ENCODE peak calls at places on chromosomes 2 and 18, in five cellular contexts. F is AG04450, I is tibial nerve, O is cardiac muscle cell, A is neural progenitor cell. L is an unnamed sample.

GRCh38 chr18:44579028-44579692 is 101.5 kb upstream of the SETBP1 start:
- DNase-seq in A (peak), O (peak), F (no peak), I (no peak), L (no peak)

GRCh38 chr2:201642579-201643215 is 606 bp downstream of the TMEM237 start:
- DNase-seq in A (peak), F (no peak), O (peak), I (peak), L (peak)

GRCh38 chr2:37471994-37472393 is 127.6 kb downstream of the QPCT start:
- DNase-seq in O (no peak), F (peak), A (no peak), I (no peak), L (no peak)

GRCh38 chr18:5309888-5310470 is 14.5 kb upstream of the ZBTB14 start:
- DNase-seq in A (no peak), F (no peak), O (no peak), I (no peak), L (peak)

GRCh38 chr18:57882465-57882864 is 79.3 kb upstream of the ATP8B1 start:
- DNase-seq in A (no peak), O (no peak), I (no peak), F (no peak), L (no peak)

GRCh38 chr18:57497372-57498294 is 62.5 kb downstream of the ONECUT2 start:
- DNase-seq in I (no peak), A (no peak), O (peak), F (no peak), L (no peak)

GRCh38 chr2:143422681-143423080 is 293.5 kb downstream of the ARHGAP15 start:
- DNase-seq in O (no peak), F (no peak), A (no peak), I (no peak), L (no peak)

GRCh38 chr2:200624660-200625059 is 38.8 kb downstream of the AOX1 start:
- DNase-seq in I (no peak), F (no peak), A (no peak), O (no peak), L (no peak)

GRCh38 chr2:237301595-237301994 is 112.4 kb downstream of the COL6A3 start:
- DNase-seq in I (no peak), A (no peak), O (no peak), F (no peak), L (no peak)

GRCh38 chr2:218091743-218092142 is 22.7 kb downstream of the RUFY4 start:
- DNase-seq in A (no peak), O (no peak), F (no peak), I (no peak), L (no peak)

GRCh38 chr18:4986677-4987076 is 210.4 kb downstream of the AKAIN1 start:
- DNase-seq in I (no peak), F (no peak), O (no peak), A (no peak), L (no peak)

GRCh38 chr2:138421971-138422335 is 79.6 kb upstream of the SPOPL start:
- DNase-seq in F (peak), A (no peak), I (no peak), O (no peak), L (no peak)

GRCh38 chr18:25056456-25056855 is 295.5 kb downstream of the ZNF521 start:
- DNase-seq in A (no peak), O (no peak), F (no peak), I (no peak), L (no peak)

GRCh38 chr2:200509227-200509607 is 651 bp downstream of the KCTD18 start:
- DNase-seq in O (peak), A (peak), F (no peak), I (no peak), L (no peak)

GRCh38 chr2:125560855-125561254 is 1095.1 kb upstream of the GYPC start:
- DNase-seq in O (no peak), F (no peak), I (no peak), A (no peak), L (no peak)

GRCh38 chr18:34978953-34979608 is 62.1 kb upstream of the MAPRE2 start:
- DNase-seq in O (peak), F (peak), A (peak), I (peak), L (no peak)
- H3K27ac ChIP-seq in O (no peak), F (peak), A (no peak), I (no peak), L (no peak)

GRCh38 chr2:240371461-240372000 is 63.9 kb upstream of the GPC1 start:
- DNase-seq in O (no peak), A (no peak), F (no peak), I (no peak), L (no peak)

GRCh38 chr2:240368746-240369724 is 66.4 kb upstream of the GPC1 start:
- DNase-seq in I (no peak), A (no peak), F (no peak), O (no peak), L (no peak)

GRCh38 chr2:240372051-240372450 is 63.4 kb upstream of the GPC1 start:
- DNase-seq in F (no peak), I (no peak), A (no peak), O (no peak), L (no peak)

GRCh38 chr2:240367721-240368120 is 67.7 kb upstream of the GPC1 start:
- DNase-seq in F (no peak), A (no peak), I (no peak), O (no peak), L (no peak)

DNA sequence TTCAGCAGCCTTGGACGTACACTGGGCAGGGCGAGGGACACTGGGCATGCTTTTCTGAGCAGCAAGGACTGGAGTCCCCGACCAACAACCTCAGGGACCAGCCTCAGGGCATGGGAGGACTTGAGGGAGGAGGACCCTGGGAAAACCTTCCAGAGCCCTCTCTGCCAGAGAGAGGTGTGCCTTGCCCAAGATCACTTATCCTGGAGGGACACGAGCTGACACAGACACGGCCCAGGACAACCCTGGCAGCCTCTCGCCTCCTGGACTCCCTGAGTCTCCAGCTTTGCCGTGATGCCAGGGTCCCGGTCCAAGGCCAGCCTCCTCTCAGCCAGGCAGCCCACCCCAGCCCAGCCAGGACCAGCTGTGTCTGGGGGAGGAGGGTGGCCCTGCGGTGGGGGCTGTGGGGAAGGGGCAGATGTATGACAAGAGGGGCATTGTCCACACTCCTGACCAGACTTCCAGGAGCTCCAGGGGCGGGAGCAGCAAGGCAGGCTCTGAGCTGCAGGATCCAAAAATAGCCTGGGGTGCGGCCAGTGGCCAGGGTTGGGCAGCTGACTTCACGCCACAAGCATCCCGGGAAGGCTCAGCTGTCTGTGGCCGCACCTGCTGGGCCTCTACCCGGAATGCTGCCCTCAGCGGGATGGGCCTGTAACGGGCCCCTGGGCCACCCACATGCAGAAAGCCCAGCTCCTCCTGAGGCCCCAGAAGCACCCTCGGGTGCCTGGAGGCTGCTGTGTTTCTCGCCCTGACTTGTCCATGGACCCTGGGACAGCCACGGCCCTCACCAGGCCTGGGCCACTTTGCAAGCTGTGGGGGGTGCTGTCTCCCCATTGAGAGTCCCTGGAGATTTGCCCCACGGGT is 65.5 kb upstream of the GPC1 start:
- DNase-seq in O (peak), F (peak), I (peak), A (no peak), L (no peak)
- H3K27ac ChIP-seq in O (no peak), F (peak), I (peak), A (no peak), L (no peak)

GRCh38 chr18:8685141-8685913 is 20.0 kb upstream of the MTCL1 start:
- DNase-seq in A (peak), F (no peak), I (no peak), O (no peak), L (no peak)
- H3K27ac ChIP-seq in A (no peak), F (no peak), I (no peak), O (no peak), L (no peak)

GRCh38 chr18:26051845-26052244 is 38.6 kb downstream of the SS18 start:
- DNase-seq in A (no peak), O (no peak), F (no peak), I (no peak), L (no peak)

GRCh38 chr18:26056291-26056690 is 34.1 kb downstream of the SS18 start:
- DNase-seq in O (no peak), A (no peak), I (no peak), F (peak), L (no peak)

GRCh38 chr18:26059357-26059756 is 31.1 kb downstream of the SS18 start:
- DNase-seq in O (peak), A (peak), I (no peak), F (no peak), L (no peak)

GRCh38 chr18:26052497-26052896 is 37.9 kb downstream of the SS18 start:
- DNase-seq in A (no peak), F (no peak), I (no peak), O (no peak), L (no peak)

DNA sequence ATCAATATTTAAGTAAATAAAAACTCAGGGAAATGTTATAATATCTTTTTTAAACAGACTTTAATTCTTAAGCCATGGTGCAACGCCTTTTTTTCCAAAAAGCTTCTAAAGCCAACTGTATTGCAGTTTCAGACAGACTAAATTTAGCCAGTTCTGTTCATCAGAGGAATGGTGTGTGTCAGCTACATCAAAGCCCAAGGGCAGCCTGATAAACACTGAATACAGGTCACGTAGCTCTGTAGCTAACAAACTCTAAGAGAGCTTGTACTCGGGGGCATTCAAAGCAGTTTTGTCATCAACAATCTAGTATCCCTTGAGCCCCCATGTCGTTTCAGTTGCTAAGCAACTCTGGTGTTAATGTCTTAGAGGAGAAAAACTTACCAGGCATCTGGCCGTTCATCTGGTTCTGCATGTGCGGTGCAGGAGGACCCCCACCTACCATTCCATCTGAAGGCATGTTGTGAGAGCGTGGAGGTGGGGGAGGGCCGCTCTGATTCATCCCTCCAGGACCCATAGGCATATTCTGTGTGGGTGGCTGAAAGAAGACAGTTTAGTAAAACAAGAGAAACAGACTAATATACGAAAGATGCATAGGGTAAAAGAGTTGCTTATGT is 33.1 kb downstream of the SS18 start:
- DNase-seq in I (no peak), O (peak), F (peak), A (no peak), L (no peak)
- H3K27ac ChIP-seq in I (no peak), O (peak), F (no peak), A (no peak), L (no peak)

GRCh38 chr2:224517963-224518362 is 67.2 kb downstream of the CUL3 start:
- DNase-seq in O (no peak), A (no peak), I (no peak), F (no peak), L (no peak)
- H3K27ac ChIP-seq in O (no peak), A (no peak), I (no peak), F (no peak), L (no peak)

DNA sequence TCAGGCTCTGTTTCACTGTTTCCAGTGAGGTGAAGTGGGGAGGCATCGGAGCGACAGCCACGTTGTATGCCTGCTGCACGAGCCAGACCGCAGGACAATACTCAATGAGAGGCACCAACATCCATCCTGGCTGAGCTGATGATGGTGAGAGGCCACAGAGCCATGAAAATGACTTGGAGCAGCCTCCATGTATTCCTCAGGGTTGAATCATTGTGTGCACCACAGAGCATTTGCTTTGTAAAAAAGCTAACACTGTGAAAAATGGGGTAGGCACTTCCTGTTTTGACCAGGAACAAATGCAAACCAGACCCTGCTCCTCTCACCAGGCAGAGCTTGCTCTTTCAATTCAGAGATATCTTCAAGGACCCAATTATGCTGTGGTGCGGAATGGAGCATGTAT is 87.2 kb downstream of the LPIN1 start:
- DNase-seq in O (no peak), F (peak), I (no peak), A (no peak), L (no peak)
- H3K27ac ChIP-seq in O (no peak), F (no peak), I (no peak), A (no peak), L (no peak)

GRCh38 chr2:9944330-9944758 is 7.1 kb upstream of the GRHL1 start:
- DNase-seq in A (no peak), I (no peak), F (no peak), O (no peak), L (no peak)

GRCh38 chr2:9939587-9940485 is 11.7 kb upstream of the GRHL1 start:
- DNase-seq in O (no peak), F (no peak), A (no peak), I (no peak), L (no peak)

GRCh38 chr2:9937968-9938367 is 13.5 kb upstream of the GRHL1 start:
- DNase-seq in F (no peak), I (no peak), A (no peak), O (no peak), L (no peak)

GRCh38 chr2:9941996-9942390 is 9.5 kb upstream of the GRHL1 start:
- DNase-seq in A (no peak), F (no peak), O (no peak), I (no peak), L (no peak)

GRCh38 chr2:9941196-9941995 is 10.1 kb upstream of the GRHL1 start:
- DNase-seq in A (no peak), O (no peak), I (no peak), F (peak), L (no peak)
- H3K27ac ChIP-seq in A (no peak), O (no peak), I (no peak), F (peak), L (no peak)

GRCh38 chr2:197322729-197323720 is 12.4 kb upstream of the ANKRD44 start:
- DNase-seq in A (no peak), I (no peak), O (no peak), F (no peak), L (no peak)
- H3K27ac ChIP-seq in A (no peak), I (no peak), O (no peak), F (no peak), L (peak)

GRCh38 chr2:173998386-173998785 is 33.2 kb upstream of the SP3 start:
- DNase-seq in O (no peak), F (no peak), A (no peak), I (no peak), L (no peak)

GRCh38 chr2:173997269-173997668 is 32.1 kb upstream of the SP3 start:
- DNase-seq in A (no peak), I (peak), O (no peak), F (no peak), L (no peak)

GRCh38 chr2:173999272-173999671 is 34.1 kb upstream of the SP3 start:
- DNase-seq in F (no peak), A (no peak), O (no peak), I (no peak), L (no peak)

GRCh38 chr2:173996766-173997165 is 31.6 kb upstream of the SP3 start:
- DNase-seq in I (no peak), F (no peak), O (peak), A (no peak), L (no peak)

DNA sequence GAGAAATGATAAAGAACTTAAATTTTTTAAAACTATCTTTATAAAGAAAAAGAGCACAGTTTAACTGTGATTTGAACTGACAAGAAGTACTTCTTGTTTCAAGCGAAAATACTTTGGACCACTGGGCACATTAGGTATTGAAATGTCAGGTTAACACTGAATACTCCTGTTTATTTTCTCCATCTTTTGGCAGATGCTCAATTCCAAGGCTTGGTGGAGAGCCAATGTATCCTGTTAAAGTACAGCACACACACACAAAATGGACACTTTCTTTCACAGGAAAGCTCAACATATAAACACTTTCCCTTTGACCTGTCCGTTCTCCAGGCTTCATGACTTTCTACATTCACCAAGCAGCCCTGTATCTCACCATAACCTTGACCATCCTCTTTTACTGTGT is 32.6 kb upstream of the SP3 start:
- DNase-seq in A (no peak), O (no peak), I (peak), F (no peak), L (no peak)
- H3K27ac ChIP-seq in A (no peak), O (no peak), I (no peak), F (no peak), L (no peak)

L was measured in CD4-positive, alpha-beta T cell.